ENCODE peak calls at places on chromosomes 4 and X, in six cellular contexts. One of them, this sample, is unnamed. For H3K36me3, the result is how much of the 10 kb centered on the place peaks cover.

GRCh38 chr4:36292551-36293188 is 11.3 kb downstream of the DTHD1 start:
- DNase-seq in CD8-positive, alpha-beta T cell: no peak
- DNase-seq in CD8-positive, alpha-beta memory T cell: no peak
- DNase-seq in left lung: no peak
- DNase-seq in tibial artery: no peak
- DNase-seq in right lobe of liver: no peak
- DNase-seq in this sample: no peak

GRCh38 chrX:15334561-15334960 is 762 bp downstream of the PIGA start:
- DNase-seq in left lung: no peak
- DNase-seq in tibial artery: no peak
- DNase-seq in CD8-positive, alpha-beta memory T cell: no peak
- DNase-seq in CD8-positive, alpha-beta T cell: peak
- DNase-seq in right lobe of liver: no peak
- DNase-seq in this sample: no peak

GRCh38 chrX:103734125-103734760 is 23.5 kb downstream of the TMEM31 start:
- DNase-seq in tibial artery: no peak
- DNase-seq in right lobe of liver: no peak
- DNase-seq in CD8-positive, alpha-beta T cell: no peak
- DNase-seq in left lung: no peak
- DNase-seq in CD8-positive, alpha-beta memory T cell: no peak
- DNase-seq in this sample: no peak

GRCh38 chrX:40182095-40182494 is 84.3 kb upstream of the BCOR start:
- DNase-seq in tibial artery: no peak
- DNase-seq in left lung: no peak
- DNase-seq in right lobe of liver: no peak
- DNase-seq in CD8-positive, alpha-beta memory T cell: no peak
- DNase-seq in CD8-positive, alpha-beta T cell: no peak
- DNase-seq in this sample: no peak

GRCh38 chr4:149555146-149555545 is 260.5 kb downstream of the IQCM start:
- DNase-seq in CD8-positive, alpha-beta T cell: no peak
- DNase-seq in tibial artery: no peak
- DNase-seq in CD8-positive, alpha-beta memory T cell: no peak
- DNase-seq in left lung: no peak
- DNase-seq in right lobe of liver: no peak
- DNase-seq in this sample: no peak

GRCh38 chr4:184281231-184282139 is 63.8 kb upstream of the ENPP6 start:
- DNase-seq in left lung: no peak
- DNase-seq in CD8-positive, alpha-beta memory T cell: no peak
- DNase-seq in right lobe of liver: no peak
- DNase-seq in CD8-positive, alpha-beta T cell: no peak
- DNase-seq in tibial artery: no peak
- DNase-seq in this sample: no peak

GRCh38 chr4:129153700-129154099 is 57.7 kb downstream of the C4orf33 start:
- DNase-seq in CD8-positive, alpha-beta memory T cell: no peak
- DNase-seq in CD8-positive, alpha-beta T cell: no peak
- DNase-seq in tibial artery: no peak
- DNase-seq in right lobe of liver: no peak
- DNase-seq in left lung: no peak
- DNase-seq in this sample: no peak

GRCh38 chrX:108097380-108097779 is 5.8 kb downstream of the ATG4A start:
- DNase-seq in tibial artery: no peak
- DNase-seq in left lung: no peak
- DNase-seq in CD8-positive, alpha-beta T cell: no peak
- DNase-seq in right lobe of liver: no peak
- DNase-seq in CD8-positive, alpha-beta memory T cell: no peak
- DNase-seq in this sample: no peak

GRCh38 chrX:108772549-108772948 is 36.2 kb upstream of the IRS4 start:
- DNase-seq in left lung: no peak
- DNase-seq in CD8-positive, alpha-beta memory T cell: no peak
- DNase-seq in CD8-positive, alpha-beta T cell: no peak
- DNase-seq in tibial artery: no peak
- DNase-seq in right lobe of liver: no peak
- DNase-seq in this sample: no peak

GRCh38 chr4:40055379-40055872 is 1.2 kb upstream of the N4BP2 start:
- DNase-seq in left lung: no peak
- DNase-seq in CD8-positive, alpha-beta memory T cell: peak
- DNase-seq in right lobe of liver: no peak
- DNase-seq in tibial artery: no peak
- DNase-seq in CD8-positive, alpha-beta T cell: no peak
- DNase-seq in this sample: no peak

GRCh38 chrX:39759526-39760224 is 338.1 kb downstream of the BCOR start:
- DNase-seq in right lobe of liver: no peak
- DNase-seq in CD8-positive, alpha-beta memory T cell: no peak
- DNase-seq in left lung: no peak
- DNase-seq in tibial artery: peak
- DNase-seq in CD8-positive, alpha-beta T cell: no peak
- DNase-seq in this sample: peak

GRCh38 chr4:69754926-69755580 is 5.4 kb downstream of the SULT1B1 start:
- DNase-seq in CD8-positive, alpha-beta memory T cell: no peak
- DNase-seq in CD8-positive, alpha-beta T cell: no peak
- DNase-seq in left lung: no peak
- DNase-seq in tibial artery: no peak
- DNase-seq in right lobe of liver: no peak
- DNase-seq in this sample: no peak

GRCh38 chr4:74632634-74633033 is 161.7 kb downstream of the BTC start:
- DNase-seq in left lung: peak
- DNase-seq in tibial artery: peak
- DNase-seq in CD8-positive, alpha-beta T cell: no peak
- DNase-seq in CD8-positive, alpha-beta memory T cell: peak
- DNase-seq in right lobe of liver: peak
- DNase-seq in this sample: no peak

GRCh38 chrX:66633541-66633940 is 5.3 kb downstream of the EDA2R start:
- DNase-seq in CD8-positive, alpha-beta T cell: no peak
- DNase-seq in right lobe of liver: no peak
- DNase-seq in CD8-positive, alpha-beta memory T cell: no peak
- DNase-seq in tibial artery: no peak
- DNase-seq in left lung: no peak
- DNase-seq in this sample: no peak

GRCh38 chrX:118730500-118731247 is 3.3 kb downstream of the IL13RA1 start:
- DNase-seq in CD8-positive, alpha-beta memory T cell: no peak
- DNase-seq in CD8-positive, alpha-beta T cell: no peak
- DNase-seq in tibial artery: no peak
- DNase-seq in right lobe of liver: no peak
- DNase-seq in left lung: no peak
- DNase-seq in this sample: no peak

GRCh38 chrX:78384486-78384885 is 57.1 kb upstream of the CYSLTR1 start:
- DNase-seq in CD8-positive, alpha-beta T cell: no peak
- DNase-seq in tibial artery: no peak
- DNase-seq in left lung: no peak
- DNase-seq in CD8-positive, alpha-beta memory T cell: no peak
- DNase-seq in right lobe of liver: no peak
- DNase-seq in this sample: no peak

DNA sequence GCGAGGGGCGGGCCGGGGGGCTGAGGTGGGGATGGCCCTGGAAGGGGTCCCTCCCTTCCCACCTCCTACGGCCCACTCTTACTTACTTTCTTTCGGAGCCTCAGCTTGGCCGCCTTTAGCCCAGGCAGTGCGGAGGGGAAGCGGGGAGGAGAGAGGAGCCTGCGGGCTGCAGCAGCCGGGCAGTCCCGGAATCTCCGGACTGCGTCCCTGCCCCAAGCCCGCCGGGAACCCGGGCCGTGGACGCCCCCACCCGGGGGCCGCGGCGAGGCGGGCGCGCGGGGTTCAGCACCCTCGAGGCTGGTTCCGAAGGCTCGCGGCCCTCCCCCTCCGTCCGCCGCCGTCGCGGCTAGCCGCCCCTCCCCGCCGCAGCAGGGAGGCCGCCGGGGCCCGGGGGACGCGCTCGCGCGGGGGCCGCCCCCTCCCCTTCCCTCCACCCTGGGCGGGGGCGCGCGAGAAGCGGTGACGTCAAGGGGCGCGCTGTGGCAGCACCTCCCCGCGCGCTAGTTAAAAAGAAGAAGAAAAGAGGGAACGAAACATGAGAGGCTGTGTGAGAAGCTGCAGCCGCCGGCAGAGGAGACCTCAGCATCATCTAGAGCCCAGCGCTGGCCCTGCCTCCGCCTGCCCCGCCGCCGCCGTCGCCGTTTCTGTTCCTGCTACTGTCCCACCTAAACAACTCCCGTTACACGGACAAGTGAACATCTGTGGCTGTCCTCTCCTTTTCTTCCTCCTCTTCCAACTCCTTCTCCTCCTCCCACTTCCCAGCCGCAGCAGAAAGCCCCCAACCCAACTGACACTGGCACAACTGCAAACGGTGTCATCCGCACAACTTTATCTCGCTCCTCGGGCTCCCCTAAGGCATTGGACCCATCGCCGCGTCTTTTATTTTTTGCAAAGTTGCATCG is at the start of gene HHIP:
- DNase-seq in right lobe of liver: peak
- DNase-seq in left lung: peak
- DNase-seq in CD8-positive, alpha-beta memory T cell: no peak
- DNase-seq in tibial artery: peak
- DNase-seq in CD8-positive, alpha-beta T cell: no peak
- DNase-seq in this sample: peak
- H3K27ac ChIP-seq in right lobe of liver: no peak
- H3K27ac ChIP-seq in left lung: peak
- H3K27ac ChIP-seq in CD8-positive, alpha-beta memory T cell: no peak
- H3K27ac ChIP-seq in tibial artery: no peak
- H3K27ac ChIP-seq in CD8-positive, alpha-beta T cell: no peak
- H3K27ac ChIP-seq in this sample: no peak

GRCh38 chr4:7799723-7800122 is 139.9 kb downstream of the AFAP1 start:
- DNase-seq in tibial artery: no peak
- DNase-seq in left lung: no peak
- DNase-seq in CD8-positive, alpha-beta memory T cell: no peak
- DNase-seq in CD8-positive, alpha-beta T cell: no peak
- DNase-seq in right lobe of liver: no peak
- DNase-seq in this sample: no peak
- H3K36me3 ChIP-seq in tibial artery: under half
- H3K36me3 ChIP-seq in left lung: under half
- H3K36me3 ChIP-seq in CD8-positive, alpha-beta memory T cell: under half
- H3K36me3 ChIP-seq in CD8-positive, alpha-beta T cell: under half
- H3K36me3 ChIP-seq in right lobe of liver: under half
- H3K36me3 ChIP-seq in this sample: under half

GRCh38 chr4:139920552-139920951 is 233.4 kb downstream of the MAML3 start:
- DNase-seq in tibial artery: no peak
- DNase-seq in right lobe of liver: no peak
- DNase-seq in CD8-positive, alpha-beta memory T cell: no peak
- DNase-seq in left lung: no peak
- DNase-seq in CD8-positive, alpha-beta T cell: no peak
- DNase-seq in this sample: peak

GRCh38 chr4:139919513-139919912 is 234.5 kb downstream of the MAML3 start:
- DNase-seq in CD8-positive, alpha-beta T cell: no peak
- DNase-seq in tibial artery: no peak
- DNase-seq in left lung: no peak
- DNase-seq in CD8-positive, alpha-beta memory T cell: no peak
- DNase-seq in right lobe of liver: no peak
- DNase-seq in this sample: no peak

GRCh38 chr4:139917896-139918295 is 236.1 kb downstream of the MAML3 start:
- DNase-seq in CD8-positive, alpha-beta memory T cell: no peak
- DNase-seq in left lung: no peak
- DNase-seq in right lobe of liver: no peak
- DNase-seq in CD8-positive, alpha-beta T cell: no peak
- DNase-seq in tibial artery: no peak
- DNase-seq in this sample: no peak

GRCh38 chr4:139918591-139918990 is 235.4 kb downstream of the MAML3 start:
- DNase-seq in left lung: no peak
- DNase-seq in CD8-positive, alpha-beta T cell: no peak
- DNase-seq in tibial artery: no peak
- DNase-seq in right lobe of liver: no peak
- DNase-seq in CD8-positive, alpha-beta memory T cell: no peak
- DNase-seq in this sample: no peak

DNA sequence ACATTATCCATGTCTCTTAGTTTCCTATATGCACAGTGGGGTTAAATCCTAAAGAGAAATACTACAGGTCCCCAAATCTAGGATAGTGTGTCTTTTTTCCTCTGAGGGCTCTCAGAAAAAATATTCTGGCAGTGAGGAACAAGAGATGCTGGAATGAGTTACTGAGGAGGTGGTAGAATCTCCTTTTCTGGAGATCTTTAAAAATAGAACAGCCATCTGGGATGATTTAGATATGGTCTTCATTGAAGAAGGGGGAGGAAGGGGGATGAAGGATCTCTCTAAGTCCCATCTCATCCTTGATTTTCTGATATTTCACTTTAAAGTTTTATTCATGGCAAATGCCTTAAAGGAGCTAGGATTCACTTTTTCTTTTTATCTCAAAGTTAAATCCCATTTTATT is 235.0 kb downstream of the MAML3 start:
- DNase-seq in left lung: no peak
- DNase-seq in tibial artery: no peak
- DNase-seq in CD8-positive, alpha-beta T cell: no peak
- DNase-seq in right lobe of liver: no peak
- DNase-seq in CD8-positive, alpha-beta memory T cell: no peak
- DNase-seq in this sample: no peak
- H3K27ac ChIP-seq in left lung: peak
- H3K27ac ChIP-seq in tibial artery: peak
- H3K27ac ChIP-seq in CD8-positive, alpha-beta T cell: no peak
- H3K27ac ChIP-seq in right lobe of liver: peak
- H3K27ac ChIP-seq in CD8-positive, alpha-beta memory T cell: no peak
- H3K27ac ChIP-seq in this sample: peak

DNA sequence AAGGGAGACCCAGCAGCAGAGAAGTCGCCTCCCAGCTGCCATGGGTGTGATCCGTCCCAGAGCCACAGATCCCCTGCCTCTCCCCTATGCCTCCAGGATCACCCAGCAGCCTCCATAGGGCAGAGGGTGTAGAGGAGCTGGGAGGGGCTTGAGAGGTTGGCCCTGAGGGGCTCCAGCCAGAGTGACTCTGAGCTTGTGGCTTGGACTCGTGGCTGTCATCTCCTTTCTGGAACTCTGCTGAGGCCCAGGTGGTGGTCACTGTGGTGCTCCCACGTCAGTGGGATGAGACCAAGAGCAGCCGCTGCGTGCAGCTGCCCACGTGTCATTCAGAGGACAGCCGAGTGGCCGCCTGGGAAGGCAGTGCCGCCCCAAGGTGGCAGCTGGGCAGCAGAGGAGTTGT is 4.2 kb downstream of the TACC3 start:
- DNase-seq in left lung: peak
- DNase-seq in right lobe of liver: peak
- DNase-seq in CD8-positive, alpha-beta T cell: no peak
- DNase-seq in CD8-positive, alpha-beta memory T cell: no peak
- DNase-seq in tibial artery: no peak
- DNase-seq in this sample: no peak
- H3K36me3 ChIP-seq in left lung: under half
- H3K36me3 ChIP-seq in right lobe of liver: under half
- H3K36me3 ChIP-seq in CD8-positive, alpha-beta T cell: under half
- H3K36me3 ChIP-seq in CD8-positive, alpha-beta memory T cell: under half
- H3K36me3 ChIP-seq in tibial artery: under half
- H3K36me3 ChIP-seq in this sample: under half